ENCODE peak calls at places on chromosomes 5 and 9, in six cellular contexts. One of them, this sample, is unnamed.

GRCh38 chr5:64971538-64971937 is 202.8 kb downstream of the CWC27 start:
- DNase-seq in AG20443: peak
- DNase-seq in T1000: no peak
- DNase-seq in SW 1271: no peak
- DNase-seq in naive thymus-derived CD4-positive, alpha-beta T cell: no peak
- DNase-seq in EL: peak
- DNase-seq in this sample: peak

GRCh38 chr5:16862777-16863176 is 73.3 kb downstream of the MYO10 start:
- DNase-seq in naive thymus-derived CD4-positive, alpha-beta T cell: no peak
- DNase-seq in SW 1271: no peak
- DNase-seq in AG20443: no peak
- DNase-seq in EL: no peak
- DNase-seq in T1000: no peak
- DNase-seq in this sample: no peak

GRCh38 chr5:128304791-128305190 is 221.2 kb downstream of the SLC12A2 start:
- DNase-seq in SW 1271: no peak
- DNase-seq in EL: no peak
- DNase-seq in T1000: no peak
- DNase-seq in AG20443: no peak
- DNase-seq in naive thymus-derived CD4-positive, alpha-beta T cell: no peak
- DNase-seq in this sample: no peak

GRCh38 chr5:113282470-113282869 is 152.3 kb downstream of the TSSK1B start:
- DNase-seq in T1000: no peak
- DNase-seq in AG20443: no peak
- DNase-seq in EL: no peak
- DNase-seq in naive thymus-derived CD4-positive, alpha-beta T cell: no peak
- DNase-seq in SW 1271: no peak
- DNase-seq in this sample: no peak

GRCh38 chr9:36345103-36345846 is 54.8 kb downstream of the RNF38 start:
- DNase-seq in AG20443: no peak
- DNase-seq in EL: no peak
- DNase-seq in naive thymus-derived CD4-positive, alpha-beta T cell: no peak
- DNase-seq in T1000: no peak
- DNase-seq in SW 1271: no peak
- DNase-seq in this sample: no peak

GRCh38 chr9:136609838-136610311 is 52.8 kb upstream of the EGFL7 start:
- DNase-seq in AG20443: no peak
- DNase-seq in EL: no peak
- DNase-seq in naive thymus-derived CD4-positive, alpha-beta T cell: no peak
- DNase-seq in T1000: no peak
- DNase-seq in SW 1271: no peak
- DNase-seq in this sample: no peak

GRCh38 chr9:16246785-16247184 is 623.7 kb downstream of the BNC2 start:
- DNase-seq in T1000: no peak
- DNase-seq in SW 1271: no peak
- DNase-seq in EL: peak
- DNase-seq in AG20443: peak
- DNase-seq in naive thymus-derived CD4-positive, alpha-beta T cell: no peak
- DNase-seq in this sample: no peak

GRCh38 chr9:124695280-124695890 is 75.7 kb downstream of the NR6A1 start:
- DNase-seq in T1000: peak
- DNase-seq in AG20443: no peak
- DNase-seq in naive thymus-derived CD4-positive, alpha-beta T cell: no peak
- DNase-seq in SW 1271: no peak
- DNase-seq in EL: peak
- DNase-seq in this sample: peak